ENCODE peak calls at places on chromosomes 13 and 19, in five cellular contexts. J is naive thymus-derived CD8-positive, alpha-beta T cell; A is NCI-H82; V is activated CD8-positive, alpha-beta memory T cell treated with anti-CD3 and anti-CD28 coated beads, Interleukin-2, amount 10 ng/mL, durations not matched to agents 7 days and 5 days; P is hepatic stellate cell. U is an unnamed sample.

GRCh38 chr19:5246554-5247155 is 94.0 kb downstream of the PTPRS start:
- DNase-seq in J (no peak), A (no peak), V (no peak), P (no peak), U (no peak)

GRCh38 chr19:292281-292884 is 1.2 kb upstream of the PLPP2 start:
- DNase-seq in J (no peak), A (no peak), V (no peak), P (no peak), U (no peak)

GRCh38 chr19:48469056-48469881 is at the start of gene CYTH2:
- DNase-seq in J (peak), A (peak), V (peak), P (peak), U (peak)

GRCh38 chr13:89899302-89900103 is 1448.0 kb upstream of the MIR17HG start:
- DNase-seq in J (no peak), A (no peak), V (no peak), P (no peak), U (no peak)

GRCh38 chr19:40224342-40225148 is 1.9 kb downstream of the CCNP start:
- DNase-seq in J (no peak), A (no peak), V (no peak), P (no peak), U (no peak)

GRCh38 chr19:29326351-29326750 is 113.4 kb upstream of the UQCRFS1 start:
- DNase-seq in J (no peak), A (no peak), V (no peak), P (no peak), U (no peak)

GRCh38 chr13:99228737-99229691 is 28.4 kb downstream of the UBAC2 start:
- DNase-seq in J (no peak), A (no peak), V (no peak), P (peak), U (peak)

GRCh38 chr13:50357586-50358118 is 342.4 kb downstream of the KCNRG start:
- DNase-seq in J (no peak), A (no peak), V (no peak), P (peak), U (no peak)

GRCh38 chr19:34667349-34668076 is 9.4 kb downstream of the SCGB2B2 start:
- DNase-seq in J (peak), A (no peak), V (no peak), P (peak), U (peak)

GRCh38 chr19:7705387-7706187 is 3.7 kb upstream of the FCER2 start:
- DNase-seq in J (peak), A (no peak), V (peak), P (no peak), U (peak)

GRCh38 chr19:40256511-40256910 is 28.6 kb downstream of the AKT2 start:
- DNase-seq in J (no peak), A (no peak), V (no peak), P (no peak), U (no peak)

GRCh38 chr19:44499559-44499958 is 763 bp downstream of the ZNF180 start:
- DNase-seq in J (no peak), A (no peak), V (no peak), P (no peak), U (no peak)

GRCh38 chr13:25217023-25217909 is 45.2 kb upstream of the AMER2 start:
- DNase-seq in J (no peak), A (peak), V (no peak), P (peak), U (no peak)